ENCODE peak calls at places on chromosome 9, in six cellular contexts. A, R, E, Q, G and H are unnamed samples.

GRCh38 chr9:96450613-96451544 is 910 bp downstream of the HABP4 start:
- DNase-seq in Q (peak), E (no peak), A (peak), G (peak), R (peak), H (peak)

GRCh38 chr9:115198018-115198417 is 80.1 kb upstream of the TNC start:
- DNase-seq in Q (no peak), R (peak), G (peak), A (no peak), E (no peak), H (no peak)

GRCh38 chr9:137750563-137750962 is 127.0 kb upstream of the CACNA1B start:
- DNase-seq in Q (no peak), E (no peak), A (no peak), G (no peak), R (no peak), H (no peak)

GRCh38 chr9:18294229-18294628 is 179.7 kb upstream of the ADAMTSL1 start:
- DNase-seq in G (no peak), E (no peak), A (no peak), Q (no peak), R (no peak), H (no peak)

GRCh38 chr9:109422641-109423040 is 75.5 kb downstream of the PTPN3 start:
- DNase-seq in R (no peak), A (no peak), G (no peak), E (no peak), Q (no peak), H (no peak)

GRCh38 chr9:28650327-28650726 is 1077.0 kb upstream of the C9orf72 start:
- DNase-seq in E (no peak), A (no peak), G (no peak), Q (no peak), R (no peak), H (no peak)

GRCh38 chr9:71096431-71097108 is 24.9 kb downstream of the TRPM3 start:
- DNase-seq in E (no peak), Q (no peak), G (peak), R (no peak), A (no peak), H (no peak)

GRCh38 chr9:112971415-112971814 is 40.6 kb downstream of the ZNF883 start:
- DNase-seq in E (peak), Q (no peak), G (no peak), R (no peak), A (peak), H (no peak)

GRCh38 chr9:137307255-137308101 is 5.4 kb upstream of the NRARP start:
- DNase-seq in Q (peak), E (no peak), G (peak), A (no peak), R (no peak), H (peak)

GRCh38 chr9:13627502-13627901 is 348.0 kb upstream of the MPDZ start:
- DNase-seq in G (no peak), A (no peak), R (no peak), E (no peak), Q (no peak), H (no peak)

GRCh38 chr9:135978650-135979461 is 17.7 kb upstream of the UBAC1 start:
- DNase-seq in E (no peak), A (peak), R (no peak), G (no peak), Q (no peak), H (no peak)
- TF ChIP-seq CTCF in E (no peak), A (no peak), R (no peak), G (no peak), Q (no peak), H (no peak)

DNA sequence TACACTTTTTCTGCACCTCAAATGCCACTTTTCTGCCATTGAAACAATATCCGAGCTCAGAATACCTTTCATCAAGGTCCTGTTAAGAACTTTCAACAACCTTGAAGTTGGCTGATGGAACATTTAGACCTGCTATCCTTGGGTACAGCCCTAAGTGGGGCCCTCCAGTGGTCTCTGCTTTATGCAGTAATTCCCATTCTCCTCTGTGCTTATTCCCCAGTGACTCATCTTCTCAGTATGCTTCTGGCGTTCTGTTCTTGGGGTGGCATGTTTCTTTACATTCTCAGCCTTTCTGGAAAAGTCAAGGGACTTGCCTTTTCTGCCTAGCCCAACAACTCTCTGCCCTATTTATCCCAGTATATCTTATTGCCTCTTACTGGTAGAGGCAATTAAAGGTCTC is 7.1 kb downstream of the ANP32B start:
- DNase-seq in R (no peak), A (no peak), Q (no peak), E (no peak), G (no peak), H (no peak)
- TF ChIP-seq CTCF in R (no peak), A (no peak), Q (no peak), E (no peak), G (no peak), H (no peak)

GRCh38 chr9:101172671-101173070 is 144.1 kb downstream of the PLPPR1 start:
- DNase-seq in G (no peak), E (no peak), R (no peak), Q (no peak), A (no peak), H (no peak)

GRCh38 chr9:101173907-101174306 is 145.4 kb downstream of the PLPPR1 start:
- DNase-seq in Q (no peak), E (no peak), G (no peak), A (no peak), R (no peak), H (no peak)

GRCh38 chr9:101176384-101176783 is 147.9 kb downstream of the PLPPR1 start:
- DNase-seq in Q (no peak), R (no peak), G (no peak), E (peak), A (peak), H (no peak)
- TF ChIP-seq CTCF in Q (peak), R (no peak), G (no peak), E (peak), A (no peak), H (peak)

GRCh38 chr9:10548348-10548747 is 64.5 kb downstream of the PTPRD start:
- DNase-seq in G (no peak), R (no peak), A (no peak), E (no peak), Q (no peak), H (no peak)
- TF ChIP-seq CTCF in G (no peak), R (no peak), A (no peak), E (no peak), Q (no peak), H (no peak)

GRCh38 chr9:69932901-69933300 is 110.7 kb upstream of the MAMDC2 start:
- DNase-seq in E (peak), A (peak), G (no peak), R (no peak), Q (no peak), H (no peak)
- TF ChIP-seq CTCF in E (peak), A (no peak), G (peak), R (no peak), Q (no peak), H (no peak)

GRCh38 chr9:68978054-68978453 is 35.9 kb downstream of the PRKACG start:
- DNase-seq in G (no peak), Q (no peak), E (no peak), R (no peak), A (no peak), H (no peak)

GRCh38 chr9:68975644-68976043 is 38.3 kb downstream of the PRKACG start:
- DNase-seq in Q (no peak), R (no peak), E (no peak), A (no peak), G (no peak), H (no peak)

GRCh38 chr9:68974431-68974830 is 39.5 kb downstream of the PRKACG start:
- DNase-seq in E (no peak), G (no peak), A (peak), Q (no peak), R (no peak), H (no peak)

GRCh38 chr9:68973619-68974018 is 40.3 kb downstream of the PRKACG start:
- DNase-seq in G (no peak), A (no peak), E (no peak), R (no peak), Q (no peak), H (no peak)

DNA sequence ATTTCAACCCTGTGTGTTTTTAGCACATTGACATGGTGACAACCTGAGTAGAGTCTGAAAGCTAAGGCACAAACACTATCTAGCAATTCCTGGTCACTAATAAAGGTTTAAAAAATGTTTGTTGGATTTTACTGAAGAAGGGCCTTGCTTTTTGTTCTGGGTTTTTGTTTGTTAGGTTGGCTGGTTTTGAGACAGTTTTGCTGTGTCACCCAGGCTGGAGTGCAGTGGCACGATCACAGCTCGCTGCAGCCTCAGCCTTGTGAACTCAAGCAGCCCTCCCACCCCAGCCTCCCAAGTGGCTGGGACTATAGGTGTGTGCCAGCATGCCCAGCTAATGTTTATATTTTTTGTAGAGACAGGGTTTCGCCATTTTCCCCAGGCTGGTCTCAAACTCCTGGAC is 39.0 kb downstream of the PRKACG start:
- DNase-seq in A (no peak), E (no peak), R (no peak), G (no peak), Q (no peak), H (no peak)
- TF ChIP-seq CTCF in A (no peak), E (no peak), R (no peak), G (no peak), Q (no peak), H (no peak)

GRCh38 chr9:20271107-20271506 is 351.2 kb downstream of the MLLT3 start:
- DNase-seq in E (no peak), A (no peak), Q (no peak), G (no peak), R (no peak), H (no peak)

GRCh38 chr9:20276762-20277161 is 345.5 kb downstream of the MLLT3 start:
- DNase-seq in A (no peak), R (no peak), E (no peak), Q (no peak), G (no peak), H (no peak)

GRCh38 chr9:20270176-20270575 is 352.1 kb downstream of the MLLT3 start:
- DNase-seq in G (no peak), A (no peak), R (no peak), Q (no peak), E (no peak), H (no peak)

GRCh38 chr9:20269620-20270019 is 352.7 kb downstream of the MLLT3 start:
- DNase-seq in Q (no peak), A (no peak), E (no peak), G (no peak), R (no peak), H (no peak)

GRCh38 chr9:20271723-20272122 is 350.6 kb downstream of the MLLT3 start:
- DNase-seq in A (no peak), Q (no peak), E (no peak), R (no peak), G (no peak), H (no peak)
- TF ChIP-seq CTCF in A (no peak), Q (no peak), E (no peak), R (no peak), G (no peak), H (peak)

DNA sequence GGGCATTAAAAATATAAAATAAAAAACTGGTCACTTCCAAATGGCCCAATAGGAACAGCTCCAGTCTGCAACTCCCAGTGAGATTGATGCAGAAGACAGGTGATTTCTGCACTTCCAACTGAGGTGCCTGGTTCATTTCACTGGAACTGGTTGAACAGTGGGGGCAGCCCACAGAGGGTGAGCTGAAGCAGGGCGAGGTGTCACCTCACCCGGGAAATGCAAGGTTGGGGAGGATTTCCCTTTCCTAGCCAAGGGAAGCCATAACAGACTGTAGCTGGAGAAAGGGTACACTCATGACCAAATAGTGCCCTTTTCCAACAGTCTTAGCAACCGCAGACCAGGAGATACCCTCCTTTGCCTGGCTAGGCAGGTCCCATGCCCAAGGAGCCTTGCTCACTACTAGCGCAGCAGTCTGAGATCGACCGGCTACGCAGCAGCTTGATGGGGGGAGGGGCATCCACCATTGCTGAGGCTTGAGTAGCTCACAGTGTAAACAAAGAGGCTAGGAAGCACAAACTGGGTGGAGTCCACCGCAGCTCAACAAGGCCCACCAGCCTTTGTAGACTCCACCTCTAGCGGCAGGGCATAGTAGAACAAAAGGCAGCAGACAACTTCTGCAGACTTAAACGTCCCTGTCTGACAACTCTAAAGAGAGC is 12.7 kb downstream of the RLN1 start:
- DNase-seq in R (no peak), E (no peak), G (no peak), A (peak), Q (peak), H (no peak)
- TF ChIP-seq CTCF in R (no peak), E (no peak), G (no peak), A (no peak), Q (peak), H (no peak)